ENCODE peak calls at places on chromosomes 4 and X, in five cellular contexts. W is GM12878, G is SJCRH30, N is A549, P is uterus. H is an unnamed sample.
A peak's percentile ranks its signal among the peaks of the same experiment; 100 is the strongest.

GRCh38 chr4:5747746-5748365 is 36.9 kb downstream of the EVC start:
- DNase-seq in G (no peak), N (no peak), P (peak; percentile 48), W (no peak), H (peak; percentile 85)

GRCh38 chr4:65645185-65645584 is 25.1 kb downstream of the EPHA5 start:
- DNase-seq in G (peak; percentile 34), N (peak; percentile 10), W (no peak), P (no peak), H (no peak)

GRCh38 chrX:111568356-111568755 is 56.9 kb downstream of the SERTM2 start:
- DNase-seq in P (no peak), W (no peak), G (peak; percentile 76), N (peak; percentile 43), H (no peak)

GRCh38 chr4:118288097-118288496 is 64.7 kb downstream of the PRSS12 start:
- DNase-seq in N (no peak), P (no peak), W (no peak), G (no peak), H (no peak)

GRCh38 chr4:105399535-105400161 is 74.2 kb downstream of the PPA2 start:
- DNase-seq in W (no peak), G (no peak), P (no peak), N (peak; percentile 13), H (no peak)

GRCh38 chr4:38128478-38129451 is 168.6 kb downstream of the PTTG2 start:
- DNase-seq in G (peak; percentile 97), N (peak; percentile 20), P (no peak), W (peak; percentile 95), H (no peak)

GRCh38 chr4:168019921-168020320 is 72.4 kb upstream of the ANXA10 start:
- DNase-seq in P (no peak), N (no peak), W (no peak), G (no peak), H (no peak)

GRCh38 chr4:25234390-25235367 is 846 bp downstream of the PI4K2B start:
- DNase-seq in P (peak; percentile 52), N (peak; percentile 75), W (peak; percentile 78), G (peak; percentile 78), H (peak; percentile 79)

GRCh38 chrX:80181079-80181478 is 166.5 kb downstream of the TBX22 start:
- DNase-seq in P (no peak), W (no peak), N (peak; percentile 4), G (peak; percentile 13), H (no peak)

GRCh38 chrX:102067966-102068723 is 57.3 kb upstream of the TCEAL2 start:
- DNase-seq in N (peak; percentile 24), G (peak; percentile 37), W (peak; percentile 1), P (no peak), H (no peak)

GRCh38 chr4:10738826-10739489 is 54.4 kb upstream of the CLNK start:
- DNase-seq in N (no peak), W (no peak), G (no peak), P (no peak), H (no peak)

GRCh38 chr4:73867783-73868182 is 1.4 kb upstream of the CXCL1 start:
- DNase-seq in G (no peak), W (no peak), P (no peak), N (peak; percentile 68), H (no peak)

GRCh38 chr4:73868206-73869129 is 725 bp upstream of the CXCL1 start:
- DNase-seq in G (no peak), N (peak; percentile 27), P (no peak), W (no peak), H (no peak)

GRCh38 chr4:73870260-73870659 is 1.1 kb downstream of the CXCL1 start:
- DNase-seq in G (no peak), N (peak; percentile 48), P (no peak), W (no peak), H (no peak)

GRCh38 chr4:73870778-73871177 is 1.6 kb downstream of the CXCL1 start:
- DNase-seq in W (no peak), P (no peak), N (no peak), G (no peak), H (no peak)

GRCh38 chr4:73869130-73870055 is at the start of gene CXCL1:
- DNase-seq in N (peak; percentile 19), P (peak; percentile 20), W (no peak), G (peak; percentile 16), H (peak; percentile 73)
- H3K27ac ChIP-seq in N (peak within 1 kb of the TSS; percentile 96), P (no peak within 1 kb of the TSS), W (no peak within 1 kb of the TSS), G (no peak within 1 kb of the TSS), H (peak within 1 kb of the TSS; percentile 44)

DNA sequence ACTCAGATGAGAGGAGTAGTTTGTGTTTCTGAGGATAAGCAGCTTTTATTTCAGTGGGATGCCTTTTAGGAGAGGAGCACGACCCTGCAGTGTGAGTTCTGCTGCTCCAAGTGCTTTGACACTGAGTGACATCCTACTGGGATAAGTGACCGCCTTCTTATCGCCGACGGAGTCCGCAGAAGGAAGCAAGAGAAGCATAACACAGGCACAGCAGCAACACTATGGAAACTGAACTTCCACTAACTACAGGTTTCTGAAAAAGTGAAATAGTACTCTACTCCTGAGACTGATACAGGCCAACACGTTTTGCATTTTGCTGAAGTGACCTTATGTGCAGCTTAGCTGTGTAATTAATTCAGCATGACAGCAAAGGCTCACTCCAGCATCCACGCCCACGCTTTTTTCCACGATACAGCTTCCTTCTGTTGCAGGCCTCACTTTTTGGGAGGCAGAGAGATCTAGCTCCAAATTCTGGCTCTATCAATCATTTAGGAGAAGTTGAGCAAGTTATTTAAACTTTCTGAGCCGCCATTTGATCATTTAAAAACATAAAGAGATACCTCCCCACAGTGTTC is 160.4 kb downstream of the AFAP1 start:
- DNase-seq in W (no peak), P (peak; percentile 56), G (no peak), N (no peak), H (no peak)
- H3K27ac ChIP-seq in W (no peak overlapping the region), P (peak overlapping the region; percentile 57), G (no peak overlapping the region), N (no peak overlapping the region), H (peak overlapping the region; percentile 66)

DNA sequence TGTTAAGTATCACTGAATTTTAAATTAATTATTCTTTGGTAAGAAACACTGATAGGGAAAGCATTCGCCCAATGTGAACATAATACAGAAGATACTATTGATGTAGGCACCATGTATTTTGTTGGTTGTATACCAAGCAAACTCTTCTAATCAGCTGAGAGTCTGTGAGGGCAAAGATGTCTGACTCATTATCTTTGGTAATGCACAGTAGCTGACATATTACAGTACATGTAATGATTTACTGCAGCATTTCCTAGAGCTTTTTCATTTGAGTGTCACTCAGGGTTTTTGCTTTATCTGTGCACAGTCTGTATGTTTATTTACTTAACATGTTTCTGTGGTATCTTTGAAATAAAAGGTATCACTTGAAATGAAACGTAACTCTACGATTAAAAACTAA is 49.2 kb downstream of the CENPVL3 start:
- DNase-seq in N (no peak), G (no peak), P (no peak), W (no peak), H (no peak)
- H3K27ac ChIP-seq in N (no peak overlapping the region), G (no peak overlapping the region), P (no peak overlapping the region), W (no peak overlapping the region), H (no peak overlapping the region)

GRCh38 chr4:130183096-130183495 is 1087.1 kb downstream of the C4orf33 start:
- DNase-seq in N (no peak), G (no peak), P (no peak), W (no peak), H (no peak)
- H3K27ac ChIP-seq in N (no peak overlapping the region), G (no peak overlapping the region), P (no peak overlapping the region), W (no peak overlapping the region), H (no peak overlapping the region)

DNA sequence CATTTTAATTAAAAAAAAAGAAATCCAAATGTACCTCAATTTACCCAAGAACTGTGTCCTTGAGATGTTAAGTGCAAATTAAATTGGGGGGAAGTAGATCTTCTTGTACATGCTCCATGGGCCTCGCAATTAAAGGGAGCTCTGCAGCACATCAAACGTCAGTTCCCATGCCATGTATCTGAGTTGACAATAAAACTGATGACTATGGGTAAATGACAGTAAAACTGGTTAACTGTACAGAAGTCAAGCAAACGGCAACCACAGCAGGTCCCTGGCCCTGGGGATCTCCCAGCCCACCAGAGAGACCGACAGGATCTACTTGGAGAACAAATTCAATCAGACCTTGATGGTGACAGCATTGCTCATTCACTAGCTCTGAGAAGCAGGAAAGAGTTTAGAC is 32.8 kb upstream of the XPNPEP2 start:
- DNase-seq in W (no peak), N (no peak), G (no peak), P (no peak), H (no peak)
- H3K27ac ChIP-seq in W (no peak overlapping the region), N (no peak overlapping the region), G (no peak overlapping the region), P (no peak overlapping the region), H (no peak overlapping the region)

DNA sequence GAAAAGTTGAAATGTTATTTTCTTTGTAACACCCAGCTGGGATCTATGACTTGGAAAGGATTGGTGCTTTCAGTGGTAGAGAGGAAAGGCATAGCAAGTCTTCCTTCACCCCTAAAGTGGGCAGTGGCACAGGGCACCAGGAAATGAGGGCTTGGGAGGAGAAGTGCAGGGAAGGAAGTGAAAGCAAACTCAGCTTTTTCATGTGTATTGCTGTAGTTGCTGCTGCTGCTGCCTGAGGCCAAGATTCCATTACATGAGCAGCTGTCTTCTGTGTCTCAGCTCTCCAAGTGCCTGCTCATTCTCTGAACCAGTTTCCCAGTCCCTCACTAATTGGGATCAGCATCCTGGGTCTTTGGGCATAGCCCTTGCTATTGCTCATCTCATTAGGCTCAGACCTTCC is 2.6 kb downstream of the HCCS start:
- DNase-seq in W (no peak), G (peak; percentile 74), N (no peak), P (no peak), H (no peak)
- H3K27ac ChIP-seq in W (no peak overlapping the region), G (peak overlapping the region; percentile 56), N (no peak overlapping the region), P (no peak overlapping the region), H (no peak overlapping the region)

H was measured in coronary artery.